ENCODE peak calls at places on chromosomes 13 and 19, in four cellular contexts. H is DMS79, N is omental fat pad, W is mesothelial cell of epicardium. V is an unnamed sample.

GRCh38 chr13:110138009-110138699 is 168.8 kb downstream of the COL4A1 start:
- DNase-seq in N (peak), H (peak), W (peak), V (peak)

GRCh38 chr19:6020166-6020967 is 42.4 kb upstream of the RANBP3 start:
- DNase-seq in N (no peak), W (no peak), H (no peak), V (no peak)

GRCh38 chr13:21619633-21620220 is 15.8 kb upstream of the MICU2 start:
- DNase-seq in H (no peak), W (no peak), N (no peak), V (no peak)

GRCh38 chr19:2044709-2045500 is 6.1 kb downstream of the MKNK2 start:
- DNase-seq in H (no peak), W (no peak), N (no peak), V (peak)

GRCh38 chr19:19474950-19475781 is 40.2 kb downstream of the TSSK6 start:
- DNase-seq in H (no peak), N (no peak), W (no peak), V (no peak)

GRCh38 chr19:7856679-7857663 is 17.2 kb downstream of the PRR36 start:
- DNase-seq in H (no peak), W (no peak), N (no peak), V (no peak)

GRCh38 chr19:2497186-2497585 is 21.3 kb downstream of the GADD45B start:
- DNase-seq in N (no peak), H (no peak), W (no peak), V (no peak)

GRCh38 chr19:35644987-35645679 is 3.0 kb upstream of the COX6B1 start:
- DNase-seq in N (peak), H (no peak), W (peak), V (peak)

GRCh38 chr19:46076951-46077814 is 36.4 kb upstream of the IGFL4 start:
- DNase-seq in N (no peak), W (peak), H (peak), V (peak)

GRCh38 chr19:4536798-4537197 is 1.8 kb upstream of the PLIN5 start:
- DNase-seq in W (no peak), H (no peak), N (no peak), V (no peak)

GRCh38 chr13:70523622-70524021 is 415.4 kb upstream of the KLHL1 start:
- DNase-seq in H (no peak), W (no peak), N (no peak), V (no peak)

GRCh38 chr13:52085416-52085815 is 43.5 kb downstream of the NEK5 start:
- DNase-seq in H (no peak), N (no peak), W (no peak), V (no peak)

GRCh38 chr19:1252221-1252817 is 3.9 kb downstream of the MIDN start:
- DNase-seq in N (no peak), W (no peak), H (no peak), V (peak)

GRCh38 chr13:46100191-46100877 is 4.5 kb downstream of the CPB2 start:
- DNase-seq in H (no peak), N (no peak), W (no peak), V (peak)

GRCh38 chr19:58328999-58329398 is 2.2 kb downstream of the ZSCAN22 start:
- DNase-seq in N (no peak), H (no peak), W (no peak), V (peak)

GRCh38 chr13:56352356-56352755 is 788.4 kb upstream of the PRR20A start:
- DNase-seq in H (no peak), N (no peak), W (no peak), V (no peak)

GRCh38 chr19:49677901-49678674 is 1.0 kb downstream of the PRMT1 start:
- DNase-seq in W (peak), H (peak), N (peak), V (peak)

GRCh38 chr19:15461694-15462093 is 2.6 kb downstream of the RASAL3 start:
- DNase-seq in N (no peak), H (no peak), W (no peak), V (no peak)

GRCh38 chr19:15445807-15446376 is 3.9 kb downstream of the WIZ start:
- DNase-seq in W (no peak), H (no peak), N (no peak), V (no peak)

GRCh38 chr13:92224052-92224821 is 825.8 kb downstream of the GPC5 start:
- DNase-seq in W (no peak), H (no peak), N (no peak), V (no peak)

GRCh38 chr19:45693168-45693788 is 812 bp downstream of the QPCTL start:
- DNase-seq in H (peak), W (peak), N (peak), V (peak)

GRCh38 chr13:26954981-26955380 is 194.4 kb upstream of the GPR12 start:
- DNase-seq in W (no peak), N (no peak), H (no peak), V (no peak)

GRCh38 chr19:35595928-35596327 is 10.0 kb downstream of the PMIS2 start:
- DNase-seq in W (no peak), H (no peak), N (no peak), V (no peak)

GRCh38 chr19:43675269-43675879 is 5.4 kb upstream of the PLAUR start:
- DNase-seq in W (peak), N (no peak), H (no peak), V (peak)

GRCh38 chr13:96958286-96958891 is 35.9 kb downstream of the OXGR1 start:
- DNase-seq in W (no peak), N (no peak), H (no peak), V (peak)